ENCODE peak calls at places on chromosomes 12 and 14, in eight cellular contexts. D, F, J, L, P, I, Z and U are unnamed samples. For H3K9me3, the result is how much of the 10 kb centered on the place peaks cover.

GRCh38 chr12:62873826-62874448 is 61.0 kb downstream of the PPM1H start:
- DNase-seq in D (no peak), F (no peak), J (no peak), L (no peak), P (no peak), I (no peak), Z (no peak), U (no peak)

GRCh38 chr12:116662612-116663144 is 75.2 kb downstream of the SPRING1 start:
- DNase-seq in D (peak), F (peak), J (no peak), L (peak), P (no peak), I (peak), Z (no peak), U (no peak)

GRCh38 chr12:81128930-81129554 is 51.2 kb downstream of the ACSS3 start:
- DNase-seq in D (no peak), F (peak), J (no peak), L (peak), P (peak), I (no peak), Z (no peak), U (no peak)

GRCh38 chr14:92607702-92608429 is 94.3 kb downstream of the RIN3 start:
- DNase-seq in D (no peak), F (no peak), J (no peak), L (peak), P (peak), I (no peak), Z (no peak), U (no peak)

GRCh38 chr14:41615011-41615595 is 8.4 kb downstream of the LRFN5 start:
- DNase-seq in D (no peak), F (no peak), J (no peak), L (no peak), P (no peak), I (no peak), Z (no peak), U (no peak)

GRCh38 chr14:85620937-85621336 is 91.0 kb downstream of the FLRT2 start:
- DNase-seq in D (no peak), F (no peak), J (no peak), L (no peak), P (no peak), I (no peak), Z (no peak), U (no peak)

GRCh38 chr14:90193925-90194324 is 62.4 kb upstream of the PSMC1 start:
- DNase-seq in D (no peak), F (peak), J (no peak), L (no peak), P (no peak), I (no peak), Z (no peak), U (no peak)

GRCh38 chr12:127295630-127296029 is 971.3 kb upstream of the TMEM132C start:
- DNase-seq in D (no peak), F (no peak), J (no peak), L (no peak), P (no peak), I (no peak), Z (peak), U (no peak)

GRCh38 chr12:7638064-7638763 is 27.5 kb downstream of the APOBEC1 start:
- DNase-seq in D (no peak), F (peak), J (no peak), L (no peak), P (no peak), I (no peak), Z (no peak), U (no peak)

GRCh38 chr12:120866143-120866542 is 38.0 kb downstream of the SPPL3 start:
- DNase-seq in D (no peak), F (no peak), J (no peak), L (no peak), P (no peak), I (no peak), Z (no peak), U (no peak)

GRCh38 chr12:57276935-57277563 is 26.1 kb upstream of the STAC3 start:
- DNase-seq in D (no peak), F (no peak), J (no peak), L (peak), P (peak), I (no peak), Z (no peak), U (no peak)

GRCh38 chr14:74459289-74459946 is 33.4 kb upstream of the SYNDIG1L start:
- DNase-seq in D (no peak), F (peak), J (no peak), L (peak), P (peak), I (no peak), Z (peak), U (peak)

GRCh38 chr14:64812412-64812811 is 67.3 kb downstream of the SPTB start:
- DNase-seq in D (peak), F (no peak), J (no peak), L (peak), P (no peak), I (no peak), Z (no peak), U (no peak)

GRCh38 chr14:34324363-34324795 is 137.7 kb downstream of the SPTSSA start:
- DNase-seq in D (peak), F (peak), J (no peak), L (peak), P (peak), I (no peak), Z (no peak), U (no peak)

GRCh38 chr12:92059976-92060375 is 85.7 kb downstream of the BTG1 start:
- DNase-seq in D (no peak), F (no peak), J (no peak), L (peak), P (peak), I (no peak), Z (no peak), U (no peak)

GRCh38 chr12:113392988-113393579 is 10.6 kb downstream of the SDS start:
- DNase-seq in D (no peak), F (peak), J (no peak), L (no peak), P (no peak), I (peak), Z (no peak), U (no peak)

GRCh38 chr12:97545804-97546203 is 83.2 kb downstream of the RMST start:
- DNase-seq in D (no peak), F (no peak), J (no peak), L (no peak), P (peak), I (no peak), Z (no peak), U (no peak)

GRCh38 chr12:130163461-130164215 is 1.4 kb downstream of the FZD10 start:
- DNase-seq in D (no peak), F (no peak), J (no peak), L (no peak), P (no peak), I (no peak), Z (no peak), U (no peak)

GRCh38 chr12:25526778-25527177 is 26.3 kb downstream of the LMNTD1 start:
- DNase-seq in D (no peak), F (no peak), J (no peak), L (no peak), P (no peak), I (no peak), Z (no peak), U (no peak)

GRCh38 chr14:99596071-99596627 is 7.9 kb downstream of the CCDC85C start:
- DNase-seq in D (peak), F (no peak), J (no peak), L (no peak), P (peak), I (no peak), Z (no peak), U (no peak)

GRCh38 chr12:3520711-3521110 is 29.7 kb downstream of the PRMT8 start:
- DNase-seq in D (no peak), F (no peak), J (no peak), L (no peak), P (peak), I (no peak), Z (no peak), U (no peak)

GRCh38 chr14:54189358-54190354 is 207.2 kb upstream of the CDKN3 start:
- DNase-seq in D (no peak), F (no peak), J (no peak), L (peak), P (peak), I (no peak), Z (no peak), U (no peak)

GRCh38 chr14:91078095-91078737 is 17.8 kb upstream of the RPS6KA5 start:
- DNase-seq in D (no peak), F (no peak), J (no peak), L (no peak), P (no peak), I (no peak), Z (no peak), U (no peak)

GRCh38 chr12:40197590-40197989 is 27.2 kb upstream of the LRRK2 start:
- DNase-seq in D (no peak), F (no peak), J (no peak), L (no peak), P (no peak), I (no peak), Z (no peak), U (no peak)

GRCh38 chr12:108589028-108589839 is 8.7 kb downstream of the TMEM119 start:
- DNase-seq in D (no peak), F (peak), J (no peak), L (no peak), P (no peak), I (no peak), Z (no peak), U (no peak)

GRCh38 chr14:72332054-72332453 is 399.8 kb downstream of the RGS6 start:
- DNase-seq in D (no peak), F (no peak), J (peak), L (no peak), P (no peak), I (peak), Z (no peak), U (no peak)

GRCh38 chr12:15797818-15798217 is 8.6 kb upstream of the EPS8 start:
- DNase-seq in D (no peak), F (no peak), J (no peak), L (peak), P (peak), I (no peak), Z (no peak), U (no peak)

DNA sequence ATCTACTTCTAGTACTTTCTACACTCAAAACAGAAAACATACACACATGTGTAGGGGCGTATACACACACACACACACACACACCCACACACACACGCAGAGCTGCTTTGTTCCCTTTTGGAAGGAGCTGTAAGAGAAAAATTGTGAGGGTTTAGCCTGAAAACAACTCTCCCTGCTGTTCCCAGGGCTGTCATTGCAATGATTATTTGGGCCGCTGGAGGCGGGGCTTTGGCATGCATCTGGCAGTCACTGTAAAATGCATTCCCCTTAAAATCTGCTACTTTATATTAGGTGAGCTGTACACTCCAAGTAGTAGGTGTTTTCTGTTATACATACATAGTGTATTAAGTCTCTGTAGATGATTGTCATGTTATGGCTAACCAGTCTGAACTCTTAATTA is 29.1 kb upstream of the SLC38A2 start:
- DNase-seq in D (peak), F (no peak), J (no peak), L (no peak), P (no peak), I (peak), Z (no peak), U (no peak)
- TF ChIP-seq CTCF in D (peak), F (no peak), J (peak), L (no peak), P (no peak), I (no peak), Z (no peak), U (no peak)

DNA sequence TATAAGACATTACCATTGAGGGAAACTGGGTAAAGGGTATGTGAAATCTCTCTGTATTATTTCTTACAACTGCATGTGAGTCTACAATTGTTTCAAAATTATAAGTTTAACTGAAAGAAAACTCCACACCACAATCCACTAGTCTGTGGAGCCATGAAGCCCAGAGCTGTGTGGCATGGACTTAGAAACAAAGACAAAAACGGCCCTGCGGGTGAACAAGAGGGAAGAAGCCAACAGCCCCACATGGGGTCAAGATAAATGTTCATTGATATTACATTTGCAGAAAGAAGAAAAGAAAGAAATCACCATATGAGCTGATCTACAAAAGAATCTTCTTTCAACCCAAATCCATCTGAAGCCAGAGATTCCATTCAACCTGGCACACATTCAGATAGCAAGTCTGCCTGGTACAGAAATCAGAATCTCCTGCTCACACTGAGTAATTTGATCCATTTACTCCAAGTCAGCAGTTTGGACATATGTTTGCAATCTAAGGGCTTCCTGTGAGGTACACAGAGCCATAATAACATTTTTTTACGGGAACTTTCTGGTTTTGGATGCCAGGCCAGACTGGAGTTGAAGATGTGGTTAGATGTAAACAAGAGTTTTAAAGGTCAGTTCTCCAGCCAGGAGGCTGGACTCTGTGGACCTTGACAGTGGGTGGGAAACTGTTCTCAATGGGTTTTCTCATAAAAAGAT is 18.0 kb upstream of the TSPAN11 start:
- DNase-seq in D (no peak), F (peak), J (no peak), L (no peak), P (peak), I (no peak), Z (no peak), U (no peak)
- H3K27ac ChIP-seq in D (peak), F (peak), J (no peak), L (no peak), P (no peak), I (no peak), Z (no peak), U (no peak)

GRCh38 chr12:133225527-133225926 is 10.2 kb downstream of the ANHX start:
- DNase-seq in D (no peak), F (no peak), J (no peak), L (no peak), P (no peak), I (no peak), Z (no peak), U (no peak)

GRCh38 chr12:133217219-133217618 is 18.5 kb downstream of the ANHX start:
- DNase-seq in D (no peak), F (no peak), J (no peak), L (no peak), P (no peak), I (no peak), Z (peak), U (no peak)

GRCh38 chr12:133222211-133222610 is 13.5 kb downstream of the ANHX start:
- DNase-seq in D (no peak), F (no peak), J (no peak), L (no peak), P (no peak), I (no peak), Z (no peak), U (no peak)

GRCh38 chr12:133220521-133220920 is 15.2 kb downstream of the ANHX start:
- DNase-seq in D (no peak), F (no peak), J (no peak), L (no peak), P (no peak), I (no peak), Z (no peak), U (no peak)

DNA sequence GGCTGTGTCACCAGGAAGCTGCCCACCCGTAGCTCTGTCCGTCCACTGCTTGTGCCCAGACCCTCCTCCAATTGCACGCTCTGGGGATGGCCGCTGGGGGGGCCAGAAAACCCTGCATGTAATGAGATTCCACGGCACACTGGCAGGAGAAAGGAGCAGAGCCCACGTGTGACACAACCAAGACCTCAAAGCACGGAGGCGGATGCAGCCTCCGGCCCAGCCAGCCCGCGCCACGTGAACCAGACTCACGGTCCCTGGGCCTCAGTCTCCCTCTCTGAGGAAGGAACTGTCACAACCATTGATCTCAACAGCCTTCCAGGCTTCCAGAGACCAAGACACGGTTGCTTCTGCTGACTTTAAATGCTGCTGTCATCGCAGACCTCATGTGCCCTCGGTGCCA is 14.4 kb downstream of the ANHX start:
- DNase-seq in D (no peak), F (no peak), J (no peak), L (no peak), P (no peak), I (no peak), Z (no peak), U (no peak)
- H3K9me3 ChIP-seq in D (under half), F (under half), J (under half), L (half or more), P (under half), I (under half), Z (under half), U (half or more)

DNA sequence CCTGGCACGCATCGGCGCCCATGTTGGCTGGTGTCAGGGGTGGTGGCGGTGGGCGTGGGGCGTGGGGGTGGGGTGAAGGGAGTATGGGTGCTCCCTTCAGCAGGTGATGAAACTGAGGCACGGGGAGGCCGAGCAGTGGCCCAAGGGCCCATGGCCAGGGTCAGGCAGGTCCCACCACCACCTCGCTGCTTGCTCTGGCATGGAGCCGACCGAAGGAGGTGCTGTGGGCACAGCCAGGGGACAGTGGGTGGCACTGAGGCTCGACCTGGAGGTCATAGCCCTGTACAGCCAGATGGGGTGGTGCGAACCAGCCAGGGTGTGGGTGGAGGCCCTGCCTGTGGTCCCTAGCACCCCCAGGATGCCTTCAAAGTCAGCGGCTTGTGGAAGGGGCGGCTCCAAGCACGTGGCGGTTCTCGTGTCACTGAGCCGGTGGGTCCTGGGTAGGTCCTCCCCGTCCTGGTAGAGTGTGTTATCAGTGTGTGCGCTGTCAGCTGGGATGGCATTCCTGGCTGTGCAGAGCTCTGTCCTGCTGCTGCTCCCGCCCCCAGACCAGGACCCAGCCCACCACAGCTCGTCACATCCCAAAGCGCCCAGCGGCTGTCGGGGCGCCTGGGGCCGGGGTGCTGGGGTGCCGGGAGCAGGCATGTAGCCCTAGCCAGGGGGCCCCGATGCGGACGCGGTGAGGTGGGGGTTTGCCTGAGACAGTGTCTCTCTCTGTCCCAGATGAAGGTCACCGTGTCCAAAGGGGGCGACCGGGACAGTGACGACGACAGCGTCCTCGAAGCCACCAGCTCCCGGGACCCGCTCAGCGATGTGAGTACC is 35.3 kb downstream of the FBRSL1 start:
- DNase-seq in D (no peak), F (no peak), J (no peak), L (no peak), P (no peak), I (no peak), Z (no peak), U (no peak)
- TF ChIP-seq CTCF in D (no peak), F (no peak), J (no peak), L (no peak), P (no peak), I (no peak), Z (no peak), U (no peak)

GRCh38 chr12:48021485-48022179 is 17.4 kb upstream of the COL2A1 start:
- DNase-seq in D (peak), F (no peak), J (no peak), L (no peak), P (peak), I (no peak), Z (no peak), U (no peak)

GRCh38 chr12:48024735-48025134 is 20.5 kb upstream of the COL2A1 start:
- DNase-seq in D (no peak), F (no peak), J (no peak), L (no peak), P (no peak), I (no peak), Z (no peak), U (no peak)

GRCh38 chr12:48023386-48023785 is 19.1 kb upstream of the COL2A1 start:
- DNase-seq in D (no peak), F (no peak), J (no peak), L (no peak), P (no peak), I (no peak), Z (no peak), U (no peak)

GRCh38 chr12:48022180-48022521 is 17.9 kb upstream of the COL2A1 start:
- DNase-seq in D (no peak), F (no peak), J (no peak), L (no peak), P (no peak), I (no peak), Z (no peak), U (no peak)

DNA sequence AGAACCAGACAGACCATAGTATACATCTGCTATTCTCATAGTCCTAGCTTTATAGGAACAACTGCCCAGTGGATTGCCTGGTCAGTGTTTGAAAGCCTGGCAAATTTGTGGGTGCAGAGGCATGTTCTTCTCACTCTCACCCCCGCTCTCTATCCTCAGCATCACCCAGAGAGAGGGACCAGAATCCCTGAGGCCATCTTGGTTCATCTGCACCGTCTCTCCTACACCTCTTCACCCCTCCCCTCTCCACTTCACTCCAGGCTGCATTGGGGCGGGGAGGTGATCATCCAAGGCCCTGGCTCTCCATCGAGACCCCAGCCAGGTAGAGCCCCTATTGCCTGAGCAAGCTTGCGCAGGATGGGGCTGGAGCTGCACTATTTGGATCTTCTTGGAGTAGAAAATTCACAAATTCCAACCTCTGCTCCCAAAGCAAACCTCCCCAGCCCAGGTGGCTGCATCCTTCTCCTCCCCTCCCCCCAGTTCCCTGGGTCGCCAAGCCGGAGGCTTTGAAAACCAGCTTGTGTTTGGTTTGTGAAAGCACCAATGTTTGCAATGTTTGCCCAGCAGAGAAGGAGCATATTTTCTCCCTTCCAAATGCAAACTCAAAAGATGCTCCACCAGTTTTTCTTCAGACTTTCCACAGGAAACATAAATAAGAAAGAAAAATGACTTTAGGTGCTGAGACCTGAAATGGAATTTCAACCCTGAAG is 18.6 kb upstream of the COL2A1 start:
- DNase-seq in D (no peak), F (no peak), J (no peak), L (no peak), P (peak), I (no peak), Z (no peak), U (no peak)
- H3K27ac ChIP-seq in D (no peak), F (no peak), J (no peak), L (no peak), P (peak), I (no peak), Z (peak), U (no peak)